ENCODE peak calls at places on chromosomes 16 and 17, in nine cellular contexts. One of them, this sample, is unnamed.
A peak's percentile ranks its signal among the peaks of the same experiment; 100 is the strongest.

GRCh38 chr16:3740186-3740585 is 22.9 kb upstream of the TRAP1 start:
- DNase-seq in SK-N-SH: no peak
- DNase-seq in stomach: no peak
- DNase-seq in transverse colon: no peak
- DNase-seq in prostate gland: no peak
- DNase-seq in HCT116: no peak
- DNase-seq in GM12892: no peak
- DNase-seq in suprapubic skin: peak; percentile 36
- DNase-seq in sigmoid colon: peak; percentile 51
- DNase-seq in this sample: no peak

GRCh38 chr17:68613739-68614298 is 12.7 kb upstream of the FAM20A start:
- DNase-seq in prostate gland: no peak
- DNase-seq in suprapubic skin: no peak
- DNase-seq in sigmoid colon: no peak
- DNase-seq in GM12892: no peak
- DNase-seq in SK-N-SH: peak; percentile 46
- DNase-seq in HCT116: peak; percentile 62
- DNase-seq in transverse colon: no peak
- DNase-seq in stomach: no peak
- DNase-seq in this sample: peak; percentile 28

GRCh38 chr17:27579304-27579703 is 51.7 kb upstream of the LGALS9 start:
- DNase-seq in transverse colon: no peak
- DNase-seq in prostate gland: no peak
- DNase-seq in SK-N-SH: no peak
- DNase-seq in stomach: no peak
- DNase-seq in sigmoid colon: no peak
- DNase-seq in suprapubic skin: no peak
- DNase-seq in HCT116: no peak
- DNase-seq in GM12892: no peak
- DNase-seq in this sample: peak; percentile 13

GRCh38 chr16:12881771-12882170 is 19.6 kb upstream of the SHISA9 start:
- DNase-seq in transverse colon: no peak
- DNase-seq in prostate gland: no peak
- DNase-seq in GM12892: no peak
- DNase-seq in sigmoid colon: no peak
- DNase-seq in HCT116: no peak
- DNase-seq in SK-N-SH: no peak
- DNase-seq in stomach: no peak
- DNase-seq in suprapubic skin: no peak
- DNase-seq in this sample: no peak

GRCh38 chr17:7888184-7888920 is at the start of gene CHD3:
- DNase-seq in GM12892: no peak
- DNase-seq in sigmoid colon: no peak
- DNase-seq in prostate gland: peak; percentile 87
- DNase-seq in HCT116: no peak
- DNase-seq in transverse colon: peak; percentile 45
- DNase-seq in SK-N-SH: no peak
- DNase-seq in suprapubic skin: peak; percentile 78
- DNase-seq in stomach: peak; percentile 61
- DNase-seq in this sample: no peak

GRCh38 chr17:2195729-2196128 is 107.9 kb downstream of the SMG6 start:
- DNase-seq in GM12892: no peak
- DNase-seq in sigmoid colon: no peak
- DNase-seq in SK-N-SH: no peak
- DNase-seq in stomach: no peak
- DNase-seq in prostate gland: no peak
- DNase-seq in transverse colon: no peak
- DNase-seq in suprapubic skin: no peak
- DNase-seq in HCT116: no peak
- DNase-seq in this sample: no peak

GRCh38 chr16:57661936-57662906 is 5.9 kb upstream of the ADGRG3 start:
- DNase-seq in stomach: no peak
- DNase-seq in prostate gland: no peak
- DNase-seq in SK-N-SH: no peak
- DNase-seq in transverse colon: no peak
- DNase-seq in HCT116: no peak
- DNase-seq in sigmoid colon: no peak
- DNase-seq in suprapubic skin: no peak
- DNase-seq in GM12892: no peak
- DNase-seq in this sample: no peak

GRCh38 chr16:68364601-68364998 is 53.8 kb downstream of the PRMT7 start:
- DNase-seq in transverse colon: no peak
- DNase-seq in stomach: no peak
- DNase-seq in suprapubic skin: no peak
- DNase-seq in GM12892: no peak
- DNase-seq in sigmoid colon: no peak
- DNase-seq in HCT116: no peak
- DNase-seq in SK-N-SH: no peak
- DNase-seq in prostate gland: no peak
- DNase-seq in this sample: no peak

DNA sequence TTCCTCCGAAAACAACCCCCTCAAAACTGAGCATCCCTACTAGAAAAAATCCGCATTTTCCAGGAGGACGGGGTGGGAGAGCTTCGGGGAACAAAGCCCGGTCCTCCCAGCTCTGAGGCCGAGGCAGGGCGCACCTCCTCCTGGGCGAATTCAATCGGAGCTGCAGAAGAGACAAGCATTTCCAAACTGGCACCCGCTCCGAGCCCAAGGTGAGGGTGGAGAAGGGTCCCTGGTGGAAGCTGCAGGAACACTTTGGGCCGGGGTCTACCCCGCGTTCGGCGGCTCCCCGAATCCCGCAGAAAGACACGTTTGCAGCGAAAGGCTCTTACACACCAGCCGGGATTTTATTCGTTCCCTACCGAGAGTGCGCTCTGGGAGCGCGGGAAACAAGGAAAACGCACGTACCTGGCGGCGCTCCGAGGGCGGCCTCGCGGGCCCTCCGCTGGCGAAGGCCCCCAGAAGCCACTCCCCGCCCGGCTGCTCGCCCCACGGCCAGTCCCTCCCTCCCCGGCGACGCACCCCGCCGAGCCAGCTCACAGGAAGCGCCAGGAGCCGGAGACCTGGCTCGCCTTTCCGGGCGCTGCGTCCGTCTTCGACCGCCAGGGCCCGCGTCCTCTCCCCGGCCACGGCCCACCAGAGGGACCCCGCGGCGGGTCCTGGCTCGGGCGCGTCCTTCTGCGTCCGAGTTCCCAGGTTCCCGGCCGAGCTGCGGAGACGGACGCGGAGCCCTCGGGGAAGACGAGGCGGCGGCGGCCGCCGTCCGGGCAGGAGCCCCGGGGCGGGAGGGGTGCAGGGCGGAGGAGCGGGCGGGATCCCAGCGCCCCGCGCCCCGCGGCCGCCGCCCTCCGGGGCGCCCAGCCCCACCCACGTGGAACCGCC is 49.8 kb upstream of the BAHCC1 start:
- DNase-seq in suprapubic skin: peak; percentile 95
- DNase-seq in transverse colon: peak; percentile 89
- DNase-seq in GM12892: peak; percentile 82
- DNase-seq in HCT116: no peak
- DNase-seq in prostate gland: peak; percentile 77
- DNase-seq in sigmoid colon: peak; percentile 97
- DNase-seq in stomach: peak; percentile 92
- DNase-seq in SK-N-SH: peak; percentile 64
- DNase-seq in this sample: peak; percentile 86
- TF ChIP-seq POLR2AphosphoS5 in suprapubic skin: peak; percentile 83
- TF ChIP-seq POLR2AphosphoS5 in transverse colon: peak; percentile 94
- TF ChIP-seq POLR2AphosphoS5 in GM12892: no peak
- TF ChIP-seq POLR2AphosphoS5 in HCT116: peak; percentile 61
- TF ChIP-seq POLR2AphosphoS5 in prostate gland: no peak
- TF ChIP-seq POLR2AphosphoS5 in sigmoid colon: peak; percentile 93
- TF ChIP-seq POLR2AphosphoS5 in stomach: peak; percentile 87
- TF ChIP-seq POLR2AphosphoS5 in SK-N-SH: peak; percentile 79
- TF ChIP-seq POLR2AphosphoS5 in this sample: peak; percentile 95

DNA sequence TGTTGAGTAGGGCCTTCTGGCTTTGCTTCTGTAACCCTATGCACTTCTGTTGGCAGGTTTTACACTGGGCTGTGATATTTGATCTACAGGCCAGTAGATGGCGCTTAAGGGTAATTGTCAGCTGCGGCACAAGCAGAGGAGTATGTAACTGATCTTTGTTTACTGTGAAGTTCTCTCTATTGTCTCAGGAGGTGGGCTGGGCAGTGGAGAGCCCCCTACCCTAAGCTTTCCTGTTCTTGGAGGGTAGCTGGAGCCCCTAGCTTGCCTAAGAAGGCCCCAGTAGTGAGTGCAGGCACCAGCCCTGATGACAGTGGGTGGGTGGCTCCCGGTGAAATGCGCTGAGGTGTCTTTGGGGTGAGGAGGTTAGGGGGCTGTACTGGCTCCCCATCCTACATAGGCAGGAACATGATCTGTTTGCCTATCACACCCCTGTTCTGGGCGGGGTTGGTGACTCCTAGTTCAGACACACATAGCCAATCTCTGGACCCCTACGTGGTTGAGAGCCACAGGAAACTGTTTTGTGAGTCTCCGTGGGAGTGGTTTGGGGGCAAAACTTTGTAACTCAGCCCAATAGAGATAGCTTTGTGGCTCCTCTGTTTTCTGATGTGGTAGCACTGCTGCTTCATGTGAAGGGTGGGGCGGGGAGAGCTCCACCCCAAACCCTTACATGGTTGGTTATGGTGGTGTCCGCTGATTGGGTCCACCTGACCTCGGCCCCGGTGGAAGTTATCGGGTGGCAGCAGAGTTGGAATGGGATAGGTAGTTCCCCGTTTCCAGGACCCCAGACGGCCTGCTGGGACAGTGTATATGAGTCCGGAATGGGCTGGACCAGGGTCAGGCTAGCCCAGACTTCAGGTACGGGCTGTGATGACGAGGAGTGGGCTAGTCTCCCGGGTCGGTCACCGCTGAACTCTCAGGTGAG is 60.4 kb downstream of the SLFN11 start:
- DNase-seq in transverse colon: peak; percentile 51
- DNase-seq in sigmoid colon: peak; percentile 75
- DNase-seq in GM12892: peak; percentile 37
- DNase-seq in prostate gland: peak; percentile 66
- DNase-seq in SK-N-SH: peak; percentile 52
- DNase-seq in suprapubic skin: no peak
- DNase-seq in stomach: peak; percentile 37
- DNase-seq in HCT116: peak; percentile 37
- DNase-seq in this sample: peak; percentile 71
- TF ChIP-seq POLR2AphosphoS5 in transverse colon: no peak
- TF ChIP-seq POLR2AphosphoS5 in sigmoid colon: no peak
- TF ChIP-seq POLR2AphosphoS5 in GM12892: no peak
- TF ChIP-seq POLR2AphosphoS5 in prostate gland: peak; percentile 34
- TF ChIP-seq POLR2AphosphoS5 in SK-N-SH: no peak
- TF ChIP-seq POLR2AphosphoS5 in suprapubic skin: no peak
- TF ChIP-seq POLR2AphosphoS5 in stomach: no peak
- TF ChIP-seq POLR2AphosphoS5 in HCT116: no peak
- TF ChIP-seq POLR2AphosphoS5 in this sample: no peak

DNA sequence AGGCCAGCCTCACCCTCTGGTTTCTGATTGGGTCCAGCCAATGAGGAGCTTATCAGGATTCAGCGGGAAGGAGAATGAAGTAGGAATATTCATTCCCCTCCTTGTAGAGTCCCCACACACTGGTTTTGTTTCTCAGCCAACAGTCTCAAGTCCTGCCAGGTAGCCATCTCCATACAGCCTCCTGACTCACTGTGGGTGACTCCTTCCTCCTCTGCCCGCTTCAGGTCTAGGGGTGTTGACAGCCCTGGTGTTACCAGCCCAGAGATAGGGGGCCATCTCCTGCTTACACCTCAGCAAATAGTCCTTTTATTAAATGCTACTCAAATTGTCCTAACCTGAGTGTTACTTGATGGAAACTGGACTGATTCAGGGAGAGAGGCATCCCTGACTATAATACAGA is 4.0 kb upstream of the MFAP4 start:
- DNase-seq in suprapubic skin: peak; percentile 17
- DNase-seq in GM12892: no peak
- DNase-seq in transverse colon: no peak
- DNase-seq in HCT116: no peak
- DNase-seq in sigmoid colon: peak; percentile 19
- DNase-seq in SK-N-SH: no peak
- DNase-seq in stomach: no peak
- DNase-seq in prostate gland: no peak
- DNase-seq in this sample: no peak
- TF ChIP-seq POLR2AphosphoS5 in suprapubic skin: no peak
- TF ChIP-seq POLR2AphosphoS5 in GM12892: no peak
- TF ChIP-seq POLR2AphosphoS5 in transverse colon: no peak
- TF ChIP-seq POLR2AphosphoS5 in HCT116: no peak
- TF ChIP-seq POLR2AphosphoS5 in sigmoid colon: no peak
- TF ChIP-seq POLR2AphosphoS5 in SK-N-SH: no peak
- TF ChIP-seq POLR2AphosphoS5 in stomach: no peak
- TF ChIP-seq POLR2AphosphoS5 in prostate gland: no peak
- TF ChIP-seq POLR2AphosphoS5 in this sample: no peak

GRCh38 chr17:4719146-4719545 is 8.7 kb downstream of the ARRB2 start:
- DNase-seq in HCT116: no peak
- DNase-seq in stomach: no peak
- DNase-seq in prostate gland: no peak
- DNase-seq in transverse colon: no peak
- DNase-seq in SK-N-SH: no peak
- DNase-seq in sigmoid colon: no peak
- DNase-seq in suprapubic skin: no peak
- DNase-seq in GM12892: no peak
- DNase-seq in this sample: no peak

GRCh38 chr17:4722678-4723240 is 8.5 kb upstream of the MED11 start:
- DNase-seq in GM12892: no peak
- DNase-seq in transverse colon: no peak
- DNase-seq in HCT116: no peak
- DNase-seq in stomach: no peak
- DNase-seq in prostate gland: no peak
- DNase-seq in SK-N-SH: no peak
- DNase-seq in sigmoid colon: no peak
- DNase-seq in suprapubic skin: no peak
- DNase-seq in this sample: no peak

GRCh38 chr17:4720787-4721186 is 10.4 kb downstream of the ARRB2 start:
- DNase-seq in prostate gland: no peak
- DNase-seq in transverse colon: no peak
- DNase-seq in stomach: no peak
- DNase-seq in HCT116: no peak
- DNase-seq in GM12892: no peak
- DNase-seq in SK-N-SH: no peak
- DNase-seq in sigmoid colon: no peak
- DNase-seq in suprapubic skin: no peak
- DNase-seq in this sample: no peak

GRCh38 chr17:4719684-4720221 is 9.3 kb downstream of the ARRB2 start:
- DNase-seq in SK-N-SH: no peak
- DNase-seq in GM12892: no peak
- DNase-seq in transverse colon: no peak
- DNase-seq in prostate gland: no peak
- DNase-seq in sigmoid colon: no peak
- DNase-seq in suprapubic skin: no peak
- DNase-seq in HCT116: no peak
- DNase-seq in stomach: peak; percentile 75
- DNase-seq in this sample: peak; percentile 33

DNA sequence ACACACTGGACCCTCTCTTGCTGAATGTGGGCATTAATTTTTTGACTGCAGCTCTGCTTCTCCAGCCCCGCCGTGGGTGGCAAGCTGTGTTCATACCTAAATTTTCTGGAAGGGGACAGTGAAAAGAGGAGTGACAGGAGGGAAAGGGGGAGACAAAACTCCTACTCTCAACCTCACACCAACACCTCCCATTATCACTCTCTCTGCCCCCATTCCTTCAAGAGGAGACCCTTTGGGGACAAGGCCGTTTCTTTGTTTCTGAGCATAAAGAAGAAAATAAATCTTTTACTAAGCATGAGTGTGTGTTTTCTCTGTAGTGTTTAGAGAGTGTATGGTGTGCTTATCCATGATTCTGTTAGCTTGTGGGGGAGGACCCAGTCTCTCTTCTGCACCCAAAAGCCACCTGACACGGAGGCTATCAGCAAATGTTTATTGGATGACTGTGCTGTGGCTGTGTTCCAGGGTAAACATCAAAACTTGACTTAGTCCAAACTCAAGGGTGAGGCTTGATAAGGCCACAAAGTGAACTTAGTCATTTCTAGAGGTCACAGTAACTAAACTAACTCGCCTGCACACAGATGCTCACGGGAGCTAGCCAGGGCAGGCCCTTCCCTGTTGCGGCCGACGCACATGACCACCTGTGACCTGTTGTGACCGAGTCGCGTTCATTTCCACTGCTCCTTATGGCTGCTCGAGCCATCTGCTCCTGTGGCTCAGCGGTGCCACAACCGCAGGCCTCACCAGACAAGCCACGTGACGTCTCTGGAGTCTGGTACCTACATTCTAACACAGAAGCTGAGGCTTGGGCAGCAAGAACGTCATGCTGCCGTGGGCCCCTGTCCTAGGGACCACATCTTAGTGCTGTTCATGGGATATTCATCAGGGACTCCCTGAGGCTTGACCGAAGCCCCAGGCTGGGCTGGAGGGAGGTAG is 9.8 kb upstream of the MED11 start:
- DNase-seq in GM12892: no peak
- DNase-seq in SK-N-SH: no peak
- DNase-seq in sigmoid colon: no peak
- DNase-seq in transverse colon: peak; percentile 78
- DNase-seq in HCT116: peak; percentile 48
- DNase-seq in prostate gland: peak; percentile 60
- DNase-seq in suprapubic skin: no peak
- DNase-seq in stomach: peak; percentile 92
- DNase-seq in this sample: peak; percentile 55
- TF ChIP-seq POLR2AphosphoS5 in GM12892: peak; percentile 55
- TF ChIP-seq POLR2AphosphoS5 in SK-N-SH: no peak
- TF ChIP-seq POLR2AphosphoS5 in sigmoid colon: no peak
- TF ChIP-seq POLR2AphosphoS5 in transverse colon: peak; percentile 57
- TF ChIP-seq POLR2AphosphoS5 in HCT116: peak; percentile 27
- TF ChIP-seq POLR2AphosphoS5 in prostate gland: peak; percentile 65
- TF ChIP-seq POLR2AphosphoS5 in suprapubic skin: no peak
- TF ChIP-seq POLR2AphosphoS5 in stomach: peak; percentile 70
- TF ChIP-seq POLR2AphosphoS5 in this sample: peak; percentile 86

This sample was measured in endothelial cell of umbilical vein.